ENCODE peak calls at places on chromosomes 1 and 21, in eight cellular contexts. Q, V, Z, X, W, E, R and K are unnamed samples. For H3K4me1 and H3K27me3, the result is how much of the 10 kb centered on the place peaks cover.

GRCh38 chr21:42037943-42038342 is 27.8 kb upstream of the ZBTB21 start:
- DNase-seq in W (no peak), R (no peak), V (no peak), Z (no peak), Q (no peak), X (no peak), E (no peak), K (no peak)

GRCh38 chr1:54230507-54231339 is 30.8 kb downstream of the MRPL37 start:
- DNase-seq in W (no peak), V (no peak), E (no peak), Q (no peak), Z (no peak), X (no peak), R (no peak), K (no peak)

GRCh38 chr1:165686121-165686970 is 12.0 kb downstream of the ALDH9A1 start:
- DNase-seq in E (no peak), R (no peak), X (no peak), Z (peak), W (no peak), V (peak), Q (no peak), K (no peak)

GRCh38 chr1:232012773-232013386 is 386.3 kb downstream of the DISC1 start:
- DNase-seq in X (no peak), V (no peak), W (peak), R (peak), Z (no peak), E (no peak), Q (peak), K (no peak)

GRCh38 chr1:94081566-94082344 is 39.2 kb downstream of the ABCA4 start:
- DNase-seq in W (peak), V (peak), Q (no peak), E (no peak), Z (no peak), R (peak), X (no peak), K (no peak)

GRCh38 chr1:164983023-164983650 is 373.4 kb downstream of the LMX1A start:
- DNase-seq in R (no peak), W (no peak), V (no peak), Z (no peak), E (no peak), X (no peak), Q (no peak), K (no peak)

GRCh38 chr1:51313961-51314777 is 16.2 kb downstream of the TTC39A start:
- DNase-seq in R (peak), E (no peak), Z (no peak), X (peak), V (peak), Q (peak), W (peak), K (no peak)

GRCh38 chr1:244757091-244757939 is 78.1 kb upstream of the COX20 start:
- DNase-seq in Z (no peak), E (no peak), W (no peak), R (no peak), X (no peak), Q (no peak), V (peak), K (no peak)

GRCh38 chr1:97906567-97907228 is 14.1 kb downstream of the DPYD start:
- DNase-seq in Q (peak), V (peak), R (peak), W (peak), X (no peak), E (no peak), Z (no peak), K (no peak)

GRCh38 chr1:15204931-15205330 is 42.1 kb upstream of the FHAD1 start:
- DNase-seq in X (no peak), Q (no peak), R (no peak), Z (no peak), W (no peak), V (no peak), E (no peak), K (no peak)

GRCh38 chr1:70290248-70290647 is 64.3 kb downstream of the ANKRD13C start:
- DNase-seq in W (peak), X (no peak), Q (no peak), E (no peak), V (peak), Z (no peak), R (peak), K (no peak)

GRCh38 chr1:17465186-17465585 is 25.7 kb upstream of the RCC2 start:
- DNase-seq in Z (no peak), Q (no peak), E (no peak), V (peak), R (no peak), X (no peak), W (peak), K (no peak)

GRCh38 chr1:183600136-183600535 is 9.9 kb upstream of the NCF2 start:
- DNase-seq in V (peak), R (peak), Q (peak), E (no peak), X (no peak), W (peak), Z (no peak), K (no peak)

GRCh38 chr1:25003457-25004190 is 73.5 kb upstream of the RUNX3 start:
- DNase-seq in V (peak), Z (no peak), E (no peak), W (no peak), R (peak), Q (no peak), X (no peak), K (no peak)

GRCh38 chr1:202227997-202228401 is 34.4 kb downstream of the LGR6 start:
- DNase-seq in Z (no peak), Q (no peak), W (no peak), V (no peak), E (no peak), X (no peak), R (no peak), K (no peak)
- H3K4me1 ChIP-seq in Z (under half), Q (under half), W (under half), V (under half), E (under half), X (under half), R (under half), K (under half)

GRCh38 chr1:20320734-20321133 is 30.1 kb downstream of the VWA5B1 start:
- DNase-seq in Z (no peak), E (no peak), R (no peak), V (no peak), W (no peak), Q (no peak), X (no peak), K (no peak)

GRCh38 chr1:20319456-20319855 is 28.8 kb downstream of the VWA5B1 start:
- DNase-seq in V (no peak), Q (no peak), X (no peak), Z (no peak), W (no peak), E (no peak), R (no peak), K (no peak)

GRCh38 chr1:20318971-20319370 is 28.3 kb downstream of the VWA5B1 start:
- DNase-seq in W (no peak), V (no peak), R (no peak), Q (no peak), X (no peak), Z (no peak), E (no peak), K (no peak)

GRCh38 chr1:20318521-20318920 is 27.8 kb downstream of the VWA5B1 start:
- DNase-seq in W (no peak), E (no peak), Q (no peak), Z (no peak), R (no peak), X (no peak), V (no peak), K (no peak)

GRCh38 chr1:20317471-20317870 is 26.8 kb downstream of the VWA5B1 start:
- DNase-seq in Q (no peak), V (no peak), Z (no peak), R (no peak), W (no peak), E (no peak), X (no peak), K (no peak)
- H3K27me3 ChIP-seq in Q (under half), V (under half), Z (under half), R (half or more), W (under half), E (under half), X (under half), K (under half)

DNA sequence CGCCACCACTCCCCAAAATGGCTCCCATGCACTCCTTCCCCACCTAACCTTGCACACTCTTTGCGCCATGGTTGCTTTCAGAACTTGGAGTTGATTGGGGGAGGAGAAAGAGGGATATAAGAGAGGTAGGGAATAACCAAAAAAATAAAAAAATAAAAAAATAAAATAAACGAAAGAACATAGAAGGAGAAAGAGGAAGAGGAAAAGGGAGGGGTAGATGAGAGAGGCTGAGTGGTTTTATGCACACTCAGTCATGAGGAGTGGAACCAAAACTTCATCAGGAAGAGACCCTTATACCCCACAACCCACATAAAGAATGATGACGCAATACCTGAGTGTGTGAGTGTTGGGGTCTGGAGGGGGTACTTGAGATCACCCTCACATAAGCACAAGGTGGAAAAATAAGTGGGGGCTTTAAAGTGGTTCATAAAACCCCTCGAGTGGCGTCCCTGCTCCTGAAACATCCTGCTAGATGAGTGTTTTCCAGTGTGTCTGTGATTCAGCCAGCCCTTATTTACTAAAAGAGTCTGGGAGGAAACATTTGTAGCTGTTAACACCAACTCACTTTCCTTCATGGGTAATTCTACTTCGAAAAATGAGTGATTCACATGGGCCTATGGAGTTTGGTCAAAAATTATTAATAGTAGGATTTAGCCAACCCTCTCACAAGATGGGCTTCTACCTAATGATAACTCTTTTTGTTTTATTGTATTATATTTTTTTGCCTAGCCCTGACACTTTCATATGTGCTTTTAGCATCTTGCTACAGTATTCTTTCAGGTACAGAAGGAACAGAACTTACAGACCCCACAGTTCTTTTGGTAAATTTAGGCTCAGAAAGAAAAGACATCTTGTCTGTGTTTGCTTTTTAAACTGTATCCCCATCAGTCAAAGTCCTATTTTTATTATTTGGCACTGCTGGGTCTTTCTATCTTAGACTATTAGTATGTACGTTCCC is 5.2 kb downstream of the SLAMF1 start:
- DNase-seq in Z (no peak), E (peak), W (no peak), Q (no peak), V (no peak), X (no peak), R (no peak), K (no peak)
- H3K4me1 ChIP-seq in Z (under half), E (half or more), W (under half), Q (under half), V (under half), X (under half), R (under half), K (under half)

DNA sequence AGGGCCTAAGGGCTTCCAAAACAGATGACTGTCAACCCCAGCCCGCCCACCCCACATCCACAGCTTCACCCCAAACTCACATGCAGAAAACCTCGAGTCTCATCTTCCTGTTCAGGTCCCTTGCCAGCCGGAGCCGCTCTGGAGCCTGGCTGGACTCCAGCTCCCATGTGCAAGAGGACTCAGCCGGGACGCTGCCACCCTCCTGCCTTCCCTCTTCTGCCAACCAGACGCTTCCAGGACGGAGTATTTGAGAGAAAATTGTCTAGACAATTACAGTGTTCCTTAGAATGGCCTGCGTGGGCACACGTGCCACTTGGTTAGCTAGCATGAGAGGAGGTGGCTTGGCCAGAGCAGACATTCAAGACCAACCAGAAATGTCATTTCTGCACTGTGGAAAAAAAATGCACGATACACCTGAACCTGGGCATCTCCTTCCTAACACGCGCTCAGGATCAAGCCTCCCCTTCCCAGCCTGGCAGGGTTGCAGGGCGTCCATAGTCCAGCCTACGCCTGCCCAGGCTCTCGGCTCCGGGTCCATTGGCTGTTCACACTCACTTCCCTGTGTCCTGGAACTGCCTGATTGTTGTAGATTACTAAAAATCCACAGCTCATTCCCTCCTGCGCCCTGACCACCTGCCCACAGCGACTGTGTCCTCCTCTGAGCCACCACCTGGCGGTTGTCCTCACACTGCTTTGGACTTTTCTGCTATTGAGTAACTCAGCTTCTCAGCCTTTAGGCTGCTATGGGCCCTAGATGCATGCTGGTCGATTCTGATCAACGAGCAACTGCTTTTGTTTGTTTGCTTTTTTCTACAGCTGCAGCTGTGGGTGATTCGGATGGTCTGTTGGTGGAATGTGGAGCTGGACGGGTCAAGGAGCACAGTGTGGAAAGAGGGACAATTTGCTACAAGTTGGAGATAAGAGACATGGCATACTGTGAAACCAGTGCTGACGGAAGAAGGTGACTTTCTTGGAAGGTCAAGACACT is at the start of gene CLDN14:
- DNase-seq in Q (no peak), W (no peak), X (no peak), E (no peak), Z (peak), V (no peak), R (no peak), K (no peak)
- H3K27me3 ChIP-seq in Q (under half), W (under half), X (under half), E (under half), Z (under half), V (under half), R (under half), K (under half)

GRCh38 chr1:156099282-156099681 is 15.2 kb upstream of the LMNA start:
- DNase-seq in V (no peak), X (no peak), W (no peak), E (no peak), Q (no peak), R (no peak), Z (no peak), K (no peak)
- H3K4me1 ChIP-seq in V (half or more), X (under half), W (under half), E (under half), Q (half or more), R (under half), Z (under half), K (half or more)

DNA sequence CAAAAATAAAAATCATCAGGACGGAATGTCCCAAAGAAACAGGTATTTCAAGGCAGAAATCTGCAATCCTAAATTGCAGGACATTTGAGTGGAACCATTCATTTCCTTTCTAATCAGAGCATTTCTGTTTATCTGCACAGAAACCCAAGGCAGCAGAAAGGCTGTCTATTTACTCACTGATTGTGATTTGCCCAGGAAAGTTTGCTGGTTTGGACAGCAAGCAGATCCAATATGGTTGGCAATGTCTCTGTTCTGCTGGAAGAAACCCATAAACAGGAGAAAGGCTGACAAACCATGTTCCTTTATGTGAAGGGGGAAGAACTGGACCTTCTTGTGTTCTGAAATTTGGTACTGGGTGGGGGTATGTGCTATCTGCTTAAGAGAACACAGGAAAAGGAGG is 120.1 kb downstream of the CLIC6 start:
- DNase-seq in Q (no peak), X (no peak), V (no peak), E (no peak), Z (no peak), R (no peak), W (no peak), K (no peak)
- H3K27me3 ChIP-seq in Q (under half), X (under half), V (under half), E (under half), Z (under half), R (under half), W (under half), K (under half)

GRCh38 chr1:89695847-89696246 is 62.9 kb downstream of the LRRC8C start:
- DNase-seq in R (no peak), X (no peak), Z (no peak), V (no peak), W (no peak), E (no peak), Q (no peak), K (no peak)
- H3K4me1 ChIP-seq in R (under half), X (under half), Z (under half), V (under half), W (under half), E (half or more), Q (under half), K (under half)

GRCh38 chr1:159140474-159140873 is 30.9 kb upstream of the CADM3 start:
- DNase-seq in Q (no peak), W (no peak), Z (no peak), X (no peak), E (no peak), R (no peak), V (no peak), K (no peak)
- H3K27me3 ChIP-seq in Q (under half), W (under half), Z (under half), X (under half), E (under half), R (half or more), V (half or more), K (under half)

DNA sequence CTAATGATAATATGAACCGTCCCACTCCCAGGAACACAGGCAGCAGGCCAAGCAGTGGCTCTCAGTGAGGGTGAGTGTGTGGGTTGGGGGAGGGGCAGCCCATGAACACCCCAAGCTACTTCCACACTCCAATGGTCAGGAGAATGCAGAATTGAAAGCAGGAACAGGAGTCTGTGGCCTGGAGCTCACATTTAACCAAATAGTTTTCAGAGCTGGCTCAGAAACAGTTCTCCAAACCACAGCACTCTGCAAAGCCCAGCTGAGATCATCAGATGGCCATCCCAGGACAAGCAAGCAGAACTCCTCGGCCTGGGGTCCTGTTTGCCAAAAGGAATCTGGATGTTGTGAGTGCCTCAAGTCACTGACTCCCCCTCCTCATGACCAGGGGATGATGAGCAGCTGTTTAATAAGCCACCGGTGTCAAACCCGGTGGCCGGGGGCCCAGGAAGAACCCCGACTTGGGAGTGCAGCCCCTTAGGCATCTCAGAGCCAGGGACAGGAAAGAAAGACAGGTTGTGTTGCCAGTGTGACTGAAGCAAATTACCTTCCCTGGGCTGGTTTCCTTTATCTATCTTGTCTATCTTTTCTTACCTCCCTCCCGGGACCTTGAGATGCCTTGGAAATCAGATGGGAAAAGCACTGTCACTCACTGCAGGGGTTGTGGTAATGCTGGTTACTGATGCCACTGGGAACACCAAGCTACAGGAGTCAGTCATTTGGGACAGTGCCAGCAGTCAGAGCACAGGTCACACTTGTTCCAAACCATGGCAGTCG is 20.4 kb downstream of the DEGS1 start:
- DNase-seq in Z (peak), X (no peak), R (peak), V (peak), W (no peak), E (no peak), Q (peak), K (no peak)
- H3K4me1 ChIP-seq in Z (under half), X (under half), R (under half), V (under half), W (under half), E (under half), Q (under half), K (under half)